ENCODE peak calls at places on chromosomes 7 and 10, in nine cellular contexts. G, R, W, Y, C, Z, H, E and D are unnamed samples.
A peak's percentile ranks its signal among the peaks of the same experiment; 100 is the strongest.

GRCh38 chr10:131854579-131855335 is 46.1 kb upstream of the PPP2R2D start:
- DNase-seq in G (no peak), R (no peak), W (no peak), Y (no peak), C (peak; percentile 28), Z (no peak), H (no peak), E (no peak), D (no peak)

GRCh38 chr10:1434202-1434601 is 303.1 kb downstream of the ADARB2 start:
- DNase-seq in G (no peak), R (no peak), W (no peak), Y (no peak), C (peak; percentile 55), Z (no peak), H (no peak), E (no peak), D (no peak)

GRCh38 chr10:112988839-112989406 is 38.9 kb downstream of the TCF7L2 start:
- DNase-seq in G (no peak), R (no peak), W (no peak), Y (no peak), C (peak; percentile 47), Z (no peak), H (no peak), E (no peak), D (no peak)

GRCh38 chr10:19922236-19922963 is 106.2 kb downstream of the PLXDC2 start:
- DNase-seq in G (peak; percentile 81), R (peak; percentile 87), W (peak; percentile 44), Y (peak; percentile 27), C (no peak), Z (peak; percentile 58), H (no peak), E (no peak), D (no peak)

GRCh38 chr7:76353744-76354143 is 5.0 kb downstream of the YWHAG start:
- DNase-seq in G (no peak), R (no peak), W (no peak), Y (no peak), C (no peak), Z (no peak), H (no peak), E (no peak), D (no peak)

GRCh38 chr10:100065084-100065660 is 16.5 kb downstream of the CPN1 start:
- DNase-seq in G (no peak), R (no peak), W (no peak), Y (no peak), C (peak; percentile 87), Z (no peak), H (no peak), E (no peak), D (no peak)

GRCh38 chr7:73521636-73522080 is 435 bp downstream of the BAZ1B start:
- DNase-seq in G (peak; percentile 74), R (no peak), W (no peak), Y (peak; percentile 49), C (peak; percentile 55), Z (no peak), H (peak; percentile 55), E (no peak), D (no peak)

GRCh38 chr7:85095357-85095756 is 91.5 kb downstream of the SEMA3D start:
- DNase-seq in G (no peak), R (peak; percentile 65), W (no peak), Y (no peak), C (no peak), Z (peak; percentile 80), H (no peak), E (no peak), D (no peak)

GRCh38 chr10:121495719-121496118 is 102.5 kb downstream of the FGFR2 start:
- DNase-seq in G (no peak), R (no peak), W (no peak), Y (peak; percentile 53), C (no peak), Z (no peak), H (no peak), E (no peak), D (no peak)

GRCh38 chr10:35423505-35424306 is 87.4 kb downstream of the CCNY start:
- DNase-seq in G (peak; percentile 91), R (no peak), W (no peak), Y (no peak), C (no peak), Z (no peak), H (no peak), E (no peak), D (no peak)

DNA sequence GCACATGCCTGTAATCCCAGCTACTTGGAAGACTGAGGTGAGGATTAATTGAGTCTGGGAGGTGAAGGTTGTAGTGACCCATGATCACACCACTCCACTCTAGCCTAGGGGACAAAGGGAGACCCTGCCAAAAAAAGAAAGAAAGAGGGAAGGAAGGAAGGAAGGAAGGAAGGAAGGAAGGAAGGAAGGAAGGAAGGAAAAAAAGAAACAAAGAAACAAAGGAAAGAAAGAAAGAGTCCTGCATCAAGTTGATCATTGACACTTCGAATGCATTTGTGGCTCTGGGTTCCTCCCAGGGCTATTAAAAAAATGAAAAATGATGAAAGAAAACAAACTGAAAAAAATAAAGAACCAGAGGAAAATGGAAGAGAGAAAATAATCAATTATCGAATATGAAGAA is 3.9 kb upstream of the PRRT4 start:
- DNase-seq in G (no peak), R (no peak), W (no peak), Y (no peak), C (no peak), Z (peak; percentile 81), H (no peak), E (no peak), D (no peak)
- H3K27me3 ChIP-seq in G (peaks cover 50% of the 10 kb centered on the region), R (peaks cover 71% of the 10 kb centered on the region), W (no peaks in the 10 kb centered on the region), Y (no peaks in the 10 kb centered on the region), C (peaks cover 34% of the 10 kb centered on the region), Z (no peaks in the 10 kb centered on the region), H (no peaks in the 10 kb centered on the region), E (peaks cover 19% of the 10 kb centered on the region), D (no peaks in the 10 kb centered on the region)

DNA sequence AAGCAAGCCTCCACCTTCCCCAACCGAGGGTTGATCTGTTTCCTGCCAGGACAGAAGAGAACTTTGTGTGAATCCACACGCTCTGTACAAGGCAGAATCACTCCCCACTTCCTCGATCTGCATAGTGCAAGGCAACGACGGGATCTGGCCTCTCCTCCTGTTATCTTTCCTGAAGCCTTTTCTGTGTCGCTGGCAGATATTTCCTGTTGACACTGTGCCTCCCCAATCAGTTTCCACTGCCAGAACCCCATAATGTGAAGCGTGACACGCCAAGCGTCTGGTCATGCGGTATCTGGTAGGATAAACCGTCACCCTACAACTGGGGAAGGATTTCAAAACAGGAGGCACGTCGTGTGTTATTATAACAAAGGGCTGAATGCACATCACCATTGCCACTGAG is 57.2 kb downstream of the FAM171A1 start:
- DNase-seq in G (no peak), R (peak; percentile 69), W (no peak), Y (no peak), C (no peak), Z (no peak), H (no peak), E (no peak), D (no peak)
- H3K27ac ChIP-seq in G (no peak overlapping the region), R (peak overlapping the region; percentile 62), W (no peak overlapping the region), Y (peak overlapping the region; percentile 51), C (no peak overlapping the region), Z (no peak overlapping the region), H (no peak overlapping the region), E (peak overlapping the region; percentile 43), D (peak overlapping the region; percentile 35)

DNA sequence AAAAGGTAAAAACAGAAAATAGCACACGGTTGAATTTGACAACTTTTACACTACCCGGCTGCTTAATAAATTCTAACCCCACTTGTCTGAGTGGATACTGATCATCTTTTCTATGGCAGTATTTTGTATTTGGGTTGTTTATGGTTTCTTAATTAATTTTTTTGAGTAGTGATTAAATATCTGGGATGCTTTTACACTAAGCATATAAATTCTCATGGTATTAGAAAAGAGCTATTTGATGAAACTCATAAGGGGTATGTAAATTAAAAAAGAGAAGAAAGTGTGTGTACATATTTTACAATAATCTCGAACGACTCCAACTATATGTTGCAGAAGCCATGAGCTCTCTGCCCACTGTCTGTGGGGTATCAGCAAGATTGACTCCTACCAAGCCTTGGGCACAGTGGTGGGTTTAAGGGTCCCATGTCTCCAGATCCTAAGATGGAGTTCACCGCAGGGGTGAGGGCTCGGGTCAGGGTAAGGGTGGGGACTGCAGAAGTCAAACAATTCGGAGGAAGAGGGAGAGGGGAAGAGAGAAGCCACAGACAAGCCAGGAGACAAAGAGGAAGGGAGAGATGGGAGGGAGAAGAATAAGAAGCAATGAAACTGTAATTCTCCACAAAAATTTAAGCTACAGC is 7.6 kb upstream of the HOXA13 start:
- DNase-seq in G (no peak), R (no peak), W (no peak), Y (no peak), C (no peak), Z (no peak), H (no peak), E (no peak), D (no peak)
- H3K27me3 ChIP-seq in G (peaks cover 26% of the 10 kb centered on the region), R (peaks cover 100% of the 10 kb centered on the region), W (peaks cover 58% of the 10 kb centered on the region), Y (no peaks in the 10 kb centered on the region), C (peaks cover 100% of the 10 kb centered on the region), Z (peaks cover 92% of the 10 kb centered on the region), H (no peaks in the 10 kb centered on the region), E (peaks cover 84% of the 10 kb centered on the region), D (peaks cover 62% of the 10 kb centered on the region)

GRCh38 chr7:71601840-71602239 is 469.9 kb downstream of the GALNT17 start:
- DNase-seq in G (no peak), R (no peak), W (no peak), Y (no peak), C (no peak), Z (no peak), H (no peak), E (no peak), D (no peak)
- H3K27ac ChIP-seq in G (no peak overlapping the region), R (no peak overlapping the region), W (no peak overlapping the region), Y (no peak overlapping the region), C (no peak overlapping the region), Z (no peak overlapping the region), H (no peak overlapping the region), E (no peak overlapping the region), D (no peak overlapping the region)

GRCh38 chr7:155355176-155355575 is 57.5 kb downstream of the INSIG1 start:
- DNase-seq in G (no peak), R (no peak), W (no peak), Y (no peak), C (no peak), Z (no peak), H (no peak), E (no peak), D (no peak)
- H3K27me3 ChIP-seq in G (peaks cover 4% of the 10 kb centered on the region), R (peaks cover 34% of the 10 kb centered on the region), W (peaks cover 35% of the 10 kb centered on the region), Y (no peaks in the 10 kb centered on the region), C (no peaks in the 10 kb centered on the region), Z (peaks cover 39% of the 10 kb centered on the region), H (no peaks in the 10 kb centered on the region), E (no peaks in the 10 kb centered on the region), D (no peaks in the 10 kb centered on the region)

GRCh38 chr7:132065193-132065972 is 509.0 kb upstream of the PODXL start:
- DNase-seq in G (peak; percentile 98), R (peak; percentile 95), W (peak; percentile 83), Y (no peak), C (no peak), Z (peak; percentile 85), H (no peak), E (no peak), D (peak; percentile 83)
- H3K27ac ChIP-seq in G (peak overlapping the region; percentile 76), R (no peak overlapping the region), W (peak overlapping the region; percentile 79), Y (no peak overlapping the region), C (no peak overlapping the region), Z (no peak overlapping the region), H (peak overlapping the region; percentile 3), E (no peak overlapping the region), D (peak overlapping the region; percentile 84)

GRCh38 chr10:129973674-129974059 is 9.6 kb upstream of the EBF3 start:
- DNase-seq in G (no peak), R (no peak), W (no peak), Y (no peak), C (no peak), Z (no peak), H (peak; percentile 4), E (no peak), D (no peak)
- H3K27me3 ChIP-seq in G (peaks cover 41% of the 10 kb centered on the region), R (peaks cover 79% of the 10 kb centered on the region), W (peaks cover 43% of the 10 kb centered on the region), Y (peaks cover 3% of the 10 kb centered on the region), C (peaks cover 45% of the 10 kb centered on the region), Z (peaks cover 18% of the 10 kb centered on the region), H (peaks cover 6% of the 10 kb centered on the region), E (peaks cover 12% of the 10 kb centered on the region), D (peaks cover 4% of the 10 kb centered on the region)

GRCh38 chr10:108130575-108130974 is 966.1 kb upstream of the SORCS1 start:
- DNase-seq in G (no peak), R (no peak), W (no peak), Y (no peak), C (no peak), Z (no peak), H (no peak), E (no peak), D (no peak)
- H3K27ac ChIP-seq in G (no peak overlapping the region), R (no peak overlapping the region), W (no peak overlapping the region), Y (no peak overlapping the region), C (no peak overlapping the region), Z (no peak overlapping the region), H (no peak overlapping the region), E (no peak overlapping the region), D (no peak overlapping the region)